ENCODE peak calls at places on chromosomes 11 and 22, in five cellular contexts. T is AG10803, K is psoas muscle, U is fibroblast of pulmonary artery, X is upper lobe of right lung. E is an unnamed sample.

GRCh38 chr11:102410382-102410784 is 42.2 kb downstream of the TMEM123 start:
- DNase-seq in X (no peak), T (peak), U (peak), K (no peak), E (no peak)

GRCh38 chr11:91305402-91305801 is 919.2 kb upstream of the FAT3 start:
- DNase-seq in X (no peak), U (no peak), K (no peak), T (no peak), E (no peak)

GRCh38 chr22:40419718-40420117 is 49.3 kb downstream of the SGSM3 start:
- DNase-seq in X (no peak), K (no peak), U (no peak), T (no peak), E (no peak)

GRCh38 chr22:47837703-47838102 is 1075.3 kb downstream of the TBC1D22A start:
- DNase-seq in X (no peak), K (no peak), T (peak), U (peak), E (no peak)

GRCh38 chr11:117520201-117520600 is 192.5 kb downstream of the CEP164 start:
- DNase-seq in U (peak), T (peak), X (no peak), K (no peak), E (no peak)

GRCh38 chr11:46657186-46657585 is 39.8 kb downstream of the ATG13 start:
- DNase-seq in T (no peak), X (no peak), K (no peak), U (no peak), E (no peak)

GRCh38 chr11:134862168-134862567 is 450.1 kb upstream of the B3GAT1 start:
- DNase-seq in K (no peak), T (no peak), U (no peak), X (no peak), E (no peak)

GRCh38 chr11:133679896-133680295 is 147.6 kb upstream of the OPCML start:
- DNase-seq in U (no peak), K (no peak), X (no peak), T (no peak), E (no peak)

GRCh38 chr11:79973701-79974626 is 533.1 kb upstream of the TENM4 start:
- DNase-seq in U (no peak), T (peak), K (no peak), X (no peak), E (no peak)

GRCh38 chr11:67354314-67355022 is 1.1 kb upstream of the POLD4 start:
- DNase-seq in T (peak), K (peak), X (no peak), U (peak), E (peak)

GRCh38 chr11:27688076-27688475 is 12.2 kb downstream of the BDNF start:
- DNase-seq in K (no peak), X (peak), U (no peak), T (no peak), E (no peak)

GRCh38 chr11:1123970-1124369 is 33.8 kb upstream of the MUC5AC start:
- DNase-seq in K (no peak), T (no peak), X (no peak), U (no peak), E (no peak)

GRCh38 chr22:31079095-31079642 is 1.9 kb upstream of the SMTN start:
- DNase-seq in U (no peak), K (no peak), X (no peak), T (no peak), E (no peak)

GRCh38 chr11:6968816-6969215 is 42.6 kb downstream of the ZNF215 start:
- DNase-seq in U (peak), K (no peak), X (no peak), T (peak), E (no peak)

GRCh38 chr11:131370090-131370751 is at the start of gene NTM:
- DNase-seq in K (peak), U (peak), X (no peak), T (peak), E (peak)

GRCh38 chr11:76801736-76802135 is 18.6 kb downstream of the TSKU start:
- DNase-seq in T (no peak), X (no peak), U (no peak), K (no peak), E (no peak)

GRCh38 chr11:66297610-66298009 is 5.9 kb downstream of the TMEM151A start:
- DNase-seq in K (no peak), T (no peak), U (no peak), X (no peak), E (no peak)

GRCh38 chr11:12331239-12331874 is 46.0 kb upstream of the PARVA start:
- DNase-seq in X (peak), U (peak), T (peak), K (peak), E (peak)

GRCh38 chr11:45658292-45658991 is 7.0 kb downstream of the CHST1 start:
- DNase-seq in T (peak), K (peak), X (peak), U (peak), E (peak)

GRCh38 chr22:20117656-20118571 is 888 bp upstream of the TRMT2A start:
- DNase-seq in X (peak), U (peak), K (peak), T (peak), E (no peak)

GRCh38 chr11:78927511-78927910 is 352.8 kb upstream of the NARS2 start:
- DNase-seq in U (no peak), X (no peak), K (no peak), T (no peak), E (peak)

GRCh38 chr22:43363580-43364435 is 20.6 kb upstream of the SCUBE1 start:
- DNase-seq in U (no peak), X (no peak), K (no peak), T (no peak), E (no peak)

GRCh38 chr11:27471588-27472397 is 797 bp downstream of the LGR4 start:
- DNase-seq in T (no peak), X (peak), K (peak), U (peak), E (peak)

DNA sequence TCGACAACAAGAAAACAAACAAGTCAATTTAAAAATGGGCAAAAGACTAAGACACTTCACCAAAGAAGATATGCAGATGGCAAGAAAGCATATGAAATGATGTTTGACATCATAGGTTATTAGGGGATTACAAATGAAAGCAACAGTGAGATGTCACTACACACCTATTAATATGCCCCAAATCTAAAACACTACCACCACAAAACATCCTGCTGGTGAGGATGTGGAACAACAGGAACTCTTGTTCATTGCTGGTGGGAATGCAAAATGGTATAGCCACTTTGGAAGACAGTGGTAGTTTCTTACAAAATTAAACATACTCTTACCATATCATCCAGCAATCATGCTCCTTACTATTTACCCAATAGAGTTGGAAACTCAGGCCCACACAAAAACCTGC is 29.0 kb downstream of the PRRG4 start:
- DNase-seq in X (no peak), K (no peak), T (no peak), U (no peak), E (no peak)
- TF ChIP-seq CTCF in X (no peak), K (no peak), T (no peak), U (peak), E (no peak)

DNA sequence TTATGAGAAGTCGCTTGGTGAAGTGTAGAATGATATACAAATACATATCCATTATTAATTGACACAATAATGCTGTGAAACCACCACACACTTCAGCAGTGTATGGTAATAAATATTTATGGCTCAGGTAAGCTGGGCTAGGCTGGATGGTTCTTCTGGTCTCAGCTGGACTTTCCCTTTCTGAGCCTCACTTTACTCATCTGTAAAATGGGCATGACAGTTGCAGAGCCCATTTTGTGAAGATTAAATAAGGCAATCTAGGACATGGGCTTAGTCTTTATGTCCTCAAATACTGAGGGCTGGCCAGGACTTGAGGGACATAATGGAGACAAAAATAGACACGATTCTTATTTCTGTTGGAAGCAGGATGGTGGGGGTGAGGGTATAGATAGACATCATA is 196.1 kb downstream of the MIAT start:
- DNase-seq in T (no peak), X (no peak), U (no peak), K (no peak), E (no peak)
- H3K4me3 ChIP-seq in T (no peak), X (no peak), U (no peak), K (no peak), E (no peak)

DNA sequence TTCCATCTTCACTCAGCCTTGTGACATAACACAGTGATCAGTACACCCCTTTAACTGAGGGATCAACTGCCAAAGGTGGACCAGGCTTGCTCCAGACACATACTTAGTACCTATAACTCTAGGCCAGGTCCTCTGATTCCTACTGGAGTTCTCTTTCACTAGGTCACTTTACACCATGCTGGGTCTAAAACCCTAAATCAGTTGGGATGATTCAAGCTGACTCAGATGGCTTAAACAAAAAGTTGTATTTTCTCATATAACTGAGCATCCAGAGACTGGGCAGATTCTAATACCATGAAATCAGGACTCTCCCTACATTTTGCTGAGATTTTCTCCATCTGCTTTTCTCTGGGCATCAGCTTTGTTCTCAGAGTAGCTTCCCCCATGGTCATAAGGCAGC is 26.0 kb upstream of the FLI1 start:
- DNase-seq in T (no peak), U (no peak), X (no peak), K (no peak), E (no peak)
- TF ChIP-seq CTCF in T (no peak), U (no peak), X (no peak), K (no peak), E (no peak)

DNA sequence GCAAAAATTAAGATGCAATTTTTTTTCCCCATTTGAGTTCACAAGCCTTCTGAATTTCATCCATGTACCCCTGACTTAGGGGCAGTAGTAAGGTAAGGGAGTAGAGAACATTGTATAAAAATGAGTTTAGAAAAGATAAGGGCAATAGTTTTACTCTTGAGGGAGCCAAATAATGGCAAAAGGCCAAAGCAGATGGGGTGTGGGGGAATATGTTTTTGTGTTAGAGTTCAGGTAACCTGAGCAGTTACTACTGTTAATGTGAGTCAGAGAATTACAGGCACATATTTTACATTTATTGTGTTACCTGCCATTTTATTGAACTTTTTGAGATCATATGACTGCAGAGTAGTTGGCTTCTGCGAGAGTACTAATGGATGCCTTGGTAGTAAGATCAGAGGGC is 3.1 kb downstream of the EED start:
- DNase-seq in K (no peak), X (no peak), U (no peak), T (no peak), E (no peak)
- H3K4me3 ChIP-seq in K (no peak), X (no peak), U (no peak), T (no peak), E (no peak)

E was measured in lower leg skin.